ENCODE peak calls at places on chromosomes 3 and 15, in six cellular contexts. N is HFF-Myc, I is fibroblast of pulmonary artery, X is psoas muscle, A is heart left ventricle, C is PC-9. L is an unnamed sample.

GRCh38 chr3:49415931-49416601 is 3.8 kb downstream of the TCTA start:
- DNase-seq in C (no peak), X (peak; percentile 46), I (no peak), A (no peak), N (no peak), L (peak; percentile 22)

GRCh38 chr15:77818484-77819270 is 186.0 kb upstream of the LINGO1 start:
- DNase-seq in A (no peak), X (no peak), I (no peak), N (no peak), C (no peak), L (no peak)

GRCh38 chr3:68018275-68018674 is 363.9 kb upstream of the SUCLG2 start:
- DNase-seq in C (no peak), I (no peak), A (no peak), X (no peak), N (no peak), L (no peak)

GRCh38 chr3:155110996-155111901 is 31.1 kb downstream of the MME start:
- DNase-seq in N (no peak), C (no peak), X (no peak), I (no peak), A (no peak), L (no peak)

GRCh38 chr3:65118912-65119499 is 431.2 kb upstream of the ADAMTS9 start:
- DNase-seq in X (no peak), I (no peak), N (no peak), A (no peak), C (no peak), L (no peak)

GRCh38 chr15:77702211-77702957 is 69.7 kb upstream of the LINGO1 start:
- DNase-seq in I (peak; percentile 39), X (peak; percentile 16), C (peak; percentile 35), A (no peak), N (no peak), L (peak; percentile 55)

GRCh38 chr15:100030586-100031249 is 297.5 kb upstream of the LYSMD4 start:
- DNase-seq in A (no peak), X (no peak), C (no peak), N (no peak), I (peak; percentile 22), L (peak; percentile 52)

GRCh38 chr15:22903961-22904534 is 65.6 kb downstream of the NIPA2 start:
- DNase-seq in A (no peak), I (no peak), N (no peak), C (no peak), X (no peak), L (no peak)

GRCh38 chr15:69107025-69107620 is 53.3 kb upstream of the GLCE start:
- DNase-seq in I (no peak), N (no peak), C (no peak), A (no peak), X (no peak), L (peak; percentile 73)

GRCh38 chr3:197376020-197376419 is 77.6 kb upstream of the DLG1 start:
- DNase-seq in C (peak; percentile 62), A (no peak), X (no peak), N (no peak), I (no peak), L (peak; percentile 99)

GRCh38 chr15:79185199-79185598 is 94.6 kb upstream of the RASGRF1 start:
- DNase-seq in A (no peak), C (no peak), X (no peak), N (no peak), I (no peak), L (peak; percentile 9)
- TF ChIP-seq CTCF in A (no peak), C (no peak), X (no peak), N (peak; percentile 48), I (peak; percentile 13), L (peak; percentile 16)

GRCh38 chr15:63212050-63212973 is 22.9 kb downstream of the RAB8B start:
- DNase-seq in C (peak; percentile 20), I (peak; percentile 83), X (no peak), N (peak; percentile 67), A (no peak), L (peak; percentile 64)
- H3K4me3 ChIP-seq in C (peak overlapping the region; percentile 9), I (no peak overlapping the region), X (no peak overlapping the region), N (no peak overlapping the region), A (peak overlapping the region; percentile 4), L (no peak overlapping the region)

DNA sequence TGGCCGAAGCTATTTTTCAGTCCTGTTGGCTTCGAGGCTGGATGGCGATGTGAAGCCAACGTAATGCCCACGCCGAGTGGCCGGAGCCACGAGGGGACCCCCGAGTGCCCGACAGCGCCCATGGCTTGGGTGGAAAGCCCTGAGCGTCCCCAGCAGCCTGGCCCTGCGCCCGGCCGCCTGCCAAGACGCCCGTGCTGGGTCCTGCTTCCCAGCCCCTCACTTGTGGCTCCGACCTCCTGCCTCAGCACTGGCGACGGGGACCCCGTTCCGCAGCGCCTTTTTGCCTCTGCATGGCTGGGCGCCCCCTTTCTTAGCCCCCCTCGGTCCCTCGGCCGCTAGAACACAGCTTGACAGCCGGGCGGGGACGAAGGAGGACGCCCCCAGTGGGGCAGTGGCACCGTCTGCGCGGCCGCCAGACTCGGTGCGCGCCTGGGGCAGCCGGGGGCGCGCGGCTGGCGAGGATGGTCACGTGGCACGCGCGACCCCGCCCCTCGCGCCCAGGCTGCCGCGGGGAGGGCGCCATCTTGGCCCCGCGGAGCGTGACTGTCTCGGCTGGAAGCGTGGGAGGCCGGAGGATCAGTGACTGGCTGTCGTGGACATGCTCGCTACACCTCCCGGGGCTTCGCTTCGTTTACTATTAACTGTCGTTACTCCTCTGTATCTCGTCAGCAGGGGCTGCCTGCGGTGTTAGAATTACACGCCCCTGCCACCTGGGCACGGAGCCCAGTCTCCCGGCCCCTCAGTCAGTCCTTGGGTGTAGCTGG is 626 bp upstream of the GPR176 start:
- DNase-seq in A (peak; percentile 88), X (peak; percentile 87), N (no peak), I (peak; percentile 83), C (peak; percentile 68), L (peak; percentile 80)
- TF ChIP-seq CTCF in A (peak; percentile 22), X (no peak), N (no peak), I (no peak), C (no peak), L (no peak)

GRCh38 chr15:74866090-74866489 is 7.1 kb downstream of the SCAMP2 start:
- DNase-seq in I (peak; percentile 57), N (no peak), A (no peak), X (no peak), C (peak; percentile 46), L (peak; percentile 95)

GRCh38 chr15:74869726-74870407 is 3.3 kb downstream of the SCAMP2 start:
- DNase-seq in I (peak; percentile 65), N (no peak), C (no peak), A (peak; percentile 82), X (peak; percentile 85), L (no peak)

GRCh38 chr15:74870496-74871213 is 2.5 kb downstream of the SCAMP2 start:
- DNase-seq in N (no peak), C (no peak), I (peak; percentile 10), X (no peak), A (no peak), L (peak; percentile 81)

GRCh38 chr15:74867562-74868458 is 5.4 kb downstream of the SCAMP2 start:
- DNase-seq in X (no peak), C (no peak), N (no peak), A (no peak), I (no peak), L (peak; percentile 41)

GRCh38 chr15:74869372-74869725 is 3.8 kb downstream of the SCAMP2 start:
- DNase-seq in A (no peak), C (no peak), X (no peak), I (no peak), N (no peak), L (no peak)
- H3K4me3 ChIP-seq in A (peak overlapping the region; percentile 86), C (no peak overlapping the region), X (peak overlapping the region; percentile 39), I (no peak overlapping the region), N (no peak overlapping the region), L (no peak overlapping the region)

DNA sequence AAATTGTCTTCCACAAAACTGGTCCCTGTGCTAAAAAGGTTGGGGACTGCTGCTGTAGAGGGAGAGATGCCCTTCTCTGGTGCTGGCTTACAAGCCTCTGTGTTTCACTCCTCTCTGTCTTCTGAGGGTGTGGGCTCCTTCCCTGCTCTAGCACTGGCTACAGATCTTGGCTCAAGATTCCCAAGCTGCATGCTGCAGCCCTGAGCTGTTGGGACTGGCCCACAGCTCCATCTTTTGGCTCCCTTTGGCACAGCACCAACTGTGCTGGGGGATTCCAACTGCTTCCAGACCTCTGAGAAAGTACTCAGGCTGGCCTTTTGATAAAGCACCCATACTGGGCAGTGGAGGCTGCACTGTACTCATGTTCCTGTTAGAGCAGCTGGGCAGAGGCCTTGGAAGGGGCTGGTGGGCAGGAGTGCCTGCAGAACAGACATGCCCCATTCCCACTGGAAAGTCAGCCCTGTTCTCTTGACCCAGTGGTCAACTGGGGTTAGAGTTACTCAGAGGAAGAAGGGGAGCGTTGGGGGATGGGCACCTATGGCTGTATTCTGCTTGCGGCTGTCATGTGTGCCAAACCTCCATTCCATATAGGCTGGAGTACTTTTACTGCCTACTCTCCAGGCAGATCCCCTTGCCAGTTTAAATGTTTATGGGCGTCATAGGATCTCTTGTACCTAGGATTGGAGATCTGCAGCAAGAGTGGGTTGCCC is 55.7 kb downstream of the GALK2 start:
- DNase-seq in N (no peak), X (no peak), A (peak; percentile 47), I (peak; percentile 67), C (peak; percentile 5), L (peak; percentile 39)
- TF ChIP-seq CTCF in N (peak; percentile 24), X (no peak), A (no peak), I (peak; percentile 16), C (no peak), L (peak; percentile 32)

GRCh38 chr15:41567870-41568269 is 8.9 kb downstream of the TYRO3 start:
- DNase-seq in I (no peak), C (no peak), A (no peak), N (no peak), X (no peak), L (no peak)
- H3K4me3 ChIP-seq in I (no peak overlapping the region), C (no peak overlapping the region), A (no peak overlapping the region), N (no peak overlapping the region), X (no peak overlapping the region), L (no peak overlapping the region)

DNA sequence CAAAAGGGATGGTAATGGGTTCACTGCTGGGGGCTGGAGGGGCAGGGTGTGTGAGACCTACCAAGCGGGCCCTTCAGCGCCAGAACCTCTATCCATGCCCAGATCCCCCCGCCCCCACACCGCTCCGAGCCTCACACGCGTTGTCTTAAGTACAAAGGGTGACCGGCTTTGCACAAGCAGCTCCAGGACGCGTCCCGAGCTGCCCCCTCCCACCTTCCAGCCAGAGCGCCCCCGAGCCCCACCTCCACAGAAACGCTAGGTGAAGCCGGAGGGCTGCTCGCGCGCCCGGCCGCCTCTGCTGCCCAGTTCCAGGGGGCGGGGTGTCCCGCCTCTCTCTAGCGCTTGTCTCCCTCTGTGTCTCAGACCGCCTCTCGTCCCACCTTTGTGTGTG is 1.2 kb downstream of the WNT7A start:
- DNase-seq in C (peak; percentile 59), N (no peak), X (no peak), I (no peak), A (no peak), L (peak; percentile 42)
- TF ChIP-seq CTCF in C (no peak), N (no peak), X (no peak), I (no peak), A (no peak), L (no peak)